ENCODE peak calls at places on chromosomes 6 and 20, in six cellular contexts. B is activated CD4-positive, CD25-positive, alpha-beta regulatory T cell; A is stimulated activated CD4-positive, alpha-beta T cell treated with anti-CD3 and anti-CD28 coated beads, Interleukin-15, amount 100 ng/mL, for 1 hour; L is T-helper 1 cell; E is effector CD4-positive, alpha-beta T cell; I is mucosa of gallbladder. O is an unnamed sample.
A peak's percentile ranks its signal among the peaks of the same experiment; 100 is the strongest.

GRCh38 chr6:54802775-54803631 is 43.6 kb upstream of the FAM83B start:
- DNase-seq in L (no peak), E (no peak), I (no peak), A (no peak), B (no peak), O (no peak)

GRCh38 chr20:3889489-3890409 is 562 bp downstream of the PANK2 start:
- DNase-seq in L (peak; percentile 13), B (peak; percentile 27), E (peak; percentile 11), I (peak; percentile 16), A (no peak), O (peak; percentile 34)

GRCh38 chr6:38510205-38510604 is 129.5 kb downstream of the BTBD9 start:
- DNase-seq in B (no peak), A (no peak), E (no peak), L (no peak), I (no peak), O (no peak)

GRCh38 chr20:24781061-24781980 is 167.7 kb upstream of the CST7 start:
- DNase-seq in L (no peak), I (peak; percentile 30), B (no peak), E (no peak), A (no peak), O (no peak)

GRCh38 chr6:149859368-149859767 is 4.8 kb downstream of the LRP11 start:
- DNase-seq in A (no peak), B (no peak), L (no peak), E (no peak), I (no peak), O (no peak)

GRCh38 chr6:31031095-31031494 is 20.8 kb downstream of the MUC22 start:
- DNase-seq in B (no peak), A (no peak), L (no peak), E (no peak), I (no peak), O (no peak)

GRCh38 chr6:167136376-167136775 is 13.5 kb downstream of the CCR6 start:
- DNase-seq in L (no peak), I (no peak), A (no peak), B (no peak), E (no peak), O (no peak)

GRCh38 chr6:138419766-138420165 is 15.7 kb downstream of the HEBP2 start:
- DNase-seq in L (no peak), A (no peak), B (no peak), I (no peak), E (no peak), O (no peak)

GRCh38 chr20:4661191-4661590 is 60.5 kb upstream of the PRND start:
- DNase-seq in I (no peak), E (peak; percentile 12), A (no peak), L (peak; percentile 17), B (no peak), O (no peak)

GRCh38 chr6:143060806-143061596 is at the start of gene AIG1:
- DNase-seq in L (peak; percentile 43), A (peak; percentile 29), B (peak; percentile 37), E (peak; percentile 43), I (peak; percentile 68), O (peak; percentile 29)

GRCh38 chr6:71496018-71496800 is 207.6 kb downstream of the OGFRL1 start:
- DNase-seq in B (no peak), I (no peak), E (no peak), A (no peak), L (no peak), O (no peak)

GRCh38 chr6:68635706-68636513 is 828 bp downstream of the ADGRB3 start:
- DNase-seq in I (no peak), B (no peak), E (no peak), A (no peak), L (no peak), O (no peak)

GRCh38 chr6:138492113-138492512 is 7.2 kb downstream of the NHSL1 start:
- DNase-seq in B (no peak), I (no peak), A (no peak), E (no peak), L (no peak), O (no peak)

GRCh38 chr6:68087399-68088133 is 547.5 kb upstream of the ADGRB3 start:
- DNase-seq in B (no peak), A (no peak), E (no peak), L (no peak), I (no peak), O (no peak)

GRCh38 chr20:37315293-37316110 is 26.0 kb downstream of the MANBAL start:
- DNase-seq in L (no peak), A (no peak), B (no peak), I (peak; percentile 80), E (no peak), O (no peak)

GRCh38 chr6:44701637-44702101 is 314.2 kb downstream of the CDC5L start:
- DNase-seq in L (no peak), E (no peak), I (no peak), B (no peak), A (no peak), O (no peak)

GRCh38 chr6:28486988-28487742 is 28.4 kb downstream of the GPX6 start:
- DNase-seq in B (no peak), L (no peak), A (no peak), I (no peak), E (no peak), O (no peak)

GRCh38 chr6:44049163-44049988 is 77.9 kb downstream of the MRPL14 start:
- DNase-seq in I (peak; percentile 64), L (no peak), E (no peak), B (no peak), A (no peak), O (no peak)

GRCh38 chr6:43184268-43184985 is 2.4 kb downstream of the CUL9 start:
- DNase-seq in I (no peak), B (no peak), E (no peak), L (no peak), A (no peak), O (no peak)

GRCh38 chr20:44945261-44945660 is 14.9 kb downstream of the TOMM34 start:
- DNase-seq in I (no peak), L (no peak), A (no peak), B (no peak), E (no peak), O (no peak)

GRCh38 chr20:58869662-58870227 is 17.2 kb downstream of the GNAS start:
- DNase-seq in B (no peak), L (no peak), I (no peak), A (no peak), E (no peak), O (no peak)

GRCh38 chr6:57013501-57013900 is 33.0 kb upstream of the KIAA1586 start:
- DNase-seq in E (no peak), A (no peak), B (no peak), L (no peak), I (no peak), O (no peak)

GRCh38 chr6:143744593-143745151 is 66.9 kb downstream of the PHACTR2 start:
- DNase-seq in A (no peak), B (no peak), I (peak; percentile 25), L (no peak), E (no peak), O (no peak)

GRCh38 chr6:131042664-131043063 is 20.4 kb downstream of the EPB41L2 start:
- DNase-seq in L (no peak), B (no peak), A (no peak), I (no peak), E (no peak), O (no peak)

GRCh38 chr20:39897058-39897457 is 792.0 kb downstream of the MAFB start:
- DNase-seq in I (no peak), E (no peak), A (no peak), L (no peak), B (no peak), O (no peak)

GRCh38 chr20:11452326-11452725 is 465.4 kb upstream of the BTBD3 start:
- DNase-seq in E (no peak), A (no peak), L (no peak), I (no peak), B (no peak), O (no peak)

GRCh38 chr6:41073968-41074691 is 1.4 kb downstream of the NFYA start:
- DNase-seq in L (no peak), A (no peak), B (no peak), I (no peak), E (no peak), O (no peak)

GRCh38 chr6:11366183-11366933 is 133.9 kb upstream of the NEDD9 start:
- DNase-seq in B (no peak), E (peak; percentile 22), L (no peak), I (no peak), A (no peak), O (no peak)

GRCh38 chr6:19399406-19399805 is 437.8 kb upstream of the ID4 start:
- DNase-seq in I (no peak), L (no peak), A (no peak), B (no peak), E (no peak), O (no peak)

O was measured in omental fat pad.